ENCODE peak calls at places on chromosomes 13 and 19, in eight cellular contexts. G is ELF-1, U is fibroblast of lung, Y is memory B cell, M is GM20000, Q is small intestine, D is epithelial cell of esophagus, V is PC-3. I is an unnamed sample.
A peak's percentile ranks its signal among the peaks of the same experiment; 100 is the strongest.

GRCh38 chr19:11949201-11949600 is 15.6 kb upstream of the ZNF763 start:
- DNase-seq in G (peak; percentile 13), U (peak; percentile 31), Y (no peak), M (no peak), Q (no peak), D (no peak), V (no peak), I (no peak)

GRCh38 chr13:44364601-44365000 is 9.0 kb upstream of the SERP2 start:
- DNase-seq in G (peak; percentile 78), U (peak; percentile 36), Y (no peak), M (no peak), Q (peak; percentile 68), D (peak; percentile 79), V (peak; percentile 91), I (no peak)

GRCh38 chr13:29573190-29573589 is 22.3 kb downstream of the SLC7A1 start:
- DNase-seq in G (no peak), U (peak; percentile 48), Y (no peak), M (peak; percentile 32), Q (peak; percentile 94), D (peak; percentile 20), V (no peak), I (no peak)

GRCh38 chr19:39444598-39445257 is 654 bp upstream of the SUPT5H start:
- DNase-seq in G (no peak), U (peak; percentile 38), Y (no peak), M (no peak), Q (no peak), D (no peak), V (no peak), I (no peak)

GRCh38 chr13:19888799-19889198 is 25.4 kb upstream of the ZMYM5 start:
- DNase-seq in G (no peak), U (peak; percentile 50), Y (no peak), M (no peak), Q (peak; percentile 9), D (peak; percentile 16), V (peak; percentile 62), I (no peak)

GRCh38 chr13:76879876-76880270 is 6.3 kb downstream of the KCTD12 start:
- DNase-seq in G (no peak), U (no peak), Y (no peak), M (no peak), Q (no peak), D (no peak), V (no peak), I (no peak)

GRCh38 chr19:18716857-18717256 is 33.4 kb downstream of the CRTC1 start:
- DNase-seq in G (no peak), U (no peak), Y (no peak), M (no peak), Q (no peak), D (no peak), V (no peak), I (no peak)

GRCh38 chr13:48492123-48493075 is 40.5 kb downstream of the RCBTB2 start:
- DNase-seq in G (peak; percentile 13), U (peak; percentile 52), Y (peak; percentile 60), M (peak; percentile 52), Q (peak; percentile 58), D (peak; percentile 21), V (no peak), I (no peak)

GRCh38 chr19:49802836-49803528 is 10.1 kb downstream of the FUZ start:
- DNase-seq in G (no peak), U (no peak), Y (no peak), M (no peak), Q (no peak), D (no peak), V (no peak), I (no peak)

GRCh38 chr13:28820099-28821051 is at the start of gene MTUS2:
- DNase-seq in G (peak; percentile 35), U (no peak), Y (no peak), M (no peak), Q (peak; percentile 15), D (peak; percentile 18), V (no peak), I (no peak)

GRCh38 chr13:22801402-22802003 is 379.3 kb upstream of the SGCG start:
- DNase-seq in G (no peak), U (peak; percentile 53), Y (no peak), M (no peak), Q (no peak), D (peak; percentile 38), V (no peak), I (no peak)

GRCh38 chr13:67353891-67354459 is 123.8 kb upstream of the PCDH9 start:
- DNase-seq in G (no peak), U (peak; percentile 39), Y (no peak), M (no peak), Q (no peak), D (no peak), V (no peak), I (no peak)

GRCh38 chr19:10855879-10856522 is 7.8 kb downstream of the C19orf38 start:
- DNase-seq in G (peak; percentile 53), U (no peak), Y (no peak), M (no peak), Q (peak; percentile 45), D (peak; percentile 47), V (peak; percentile 62), I (no peak)

GRCh38 chr19:20165971-20166592 is 932 bp upstream of the ZNF486 start:
- DNase-seq in G (no peak), U (no peak), Y (no peak), M (no peak), Q (no peak), D (no peak), V (no peak), I (no peak)

GRCh38 chr13:74215420-74215819 is 81.2 kb upstream of the KLF12 start:
- DNase-seq in G (no peak), U (no peak), Y (no peak), M (no peak), Q (no peak), D (no peak), V (no peak), I (no peak)

GRCh38 chr19:48452255-48452654 is 3.1 kb upstream of the KCNJ14 start:
- DNase-seq in G (no peak), U (no peak), Y (no peak), M (no peak), Q (no peak), D (peak; percentile 32), V (peak; percentile 24), I (no peak)

GRCh38 chr19:9914315-9915207 is 21.8 kb downstream of the OLFM2 start:
- DNase-seq in G (peak; percentile 96), U (peak; percentile 65), Y (no peak), M (peak; percentile 89), Q (peak; percentile 47), D (peak; percentile 84), V (peak; percentile 93), I (no peak)

GRCh38 chr19:6018786-6019185 is 40.8 kb upstream of the RANBP3 start:
- DNase-seq in G (peak; percentile 43), U (no peak), Y (no peak), M (peak; percentile 6), Q (no peak), D (no peak), V (no peak), I (no peak)

GRCh38 chr13:98530236-98530635 is 46.7 kb downstream of the STK24 start:
- DNase-seq in G (no peak), U (no peak), Y (no peak), M (no peak), Q (no peak), D (no peak), V (no peak), I (no peak)

GRCh38 chr13:104976964-104977363 is 1558.5 kb downstream of the EFNB2 start:
- DNase-seq in G (no peak), U (no peak), Y (no peak), M (no peak), Q (no peak), D (no peak), V (no peak), I (no peak)

GRCh38 chr19:50534478-50534877 is 20.8 kb upstream of the ASPDH start:
- DNase-seq in G (no peak), U (no peak), Y (no peak), M (peak; percentile 67), Q (no peak), D (no peak), V (no peak), I (no peak)

GRCh38 chr13:101209206-101209893 is 207.0 kb downstream of the NALCN start:
- DNase-seq in G (no peak), U (no peak), Y (no peak), M (no peak), Q (no peak), D (peak; percentile 77), V (peak; percentile 70), I (no peak)

GRCh38 chr19:50330365-50331078 is 1.3 kb upstream of the KCNC3 start:
- DNase-seq in G (peak; percentile 96), U (no peak), Y (peak; percentile 79), M (peak; percentile 92), Q (peak; percentile 56), D (no peak), V (peak; percentile 80), I (no peak)

GRCh38 chr13:86933676-86934075 is 737.5 kb upstream of the SLITRK5 start:
- DNase-seq in G (no peak), U (no peak), Y (no peak), M (no peak), Q (no peak), D (peak; percentile 17), V (no peak), I (no peak)

GRCh38 chr13:94268661-94269060 is 210.8 kb downstream of the DCT start:
- DNase-seq in G (no peak), U (no peak), Y (no peak), M (no peak), Q (no peak), D (no peak), V (peak; percentile 11), I (no peak)

GRCh38 chr19:49190781-49191180 is 33.2 kb downstream of the TRPM4 start:
- DNase-seq in G (no peak), U (no peak), Y (no peak), M (no peak), Q (no peak), D (no peak), V (no peak), I (no peak)

GRCh38 chr13:110634558-110634957 is 19.2 kb downstream of the NAXD start:
- DNase-seq in G (no peak), U (peak; percentile 65), Y (no peak), M (no peak), Q (no peak), D (no peak), V (peak; percentile 25), I (peak; percentile 54)

GRCh38 chr19:591099-591958 is 1.6 kb downstream of the HCN2 start:
- DNase-seq in G (peak; percentile 77), U (no peak), Y (no peak), M (no peak), Q (no peak), D (peak; percentile 54), V (peak; percentile 36), I (no peak)

I was measured in astrocyte of the cerebellum.